ENCODE peak calls at places on chromosomes 7 and 10, in five cellular contexts. N is aorta, Q is fibroblast of the aortic adventitia, F is AG04449, E is HAP-1. A is an unnamed sample.

GRCh38 chr10:64733980-64734379 is 1212.8 kb downstream of the REEP3 start:
- DNase-seq in Q (no peak), F (no peak), E (no peak), N (no peak), A (no peak)

GRCh38 chr7:74289660-74290589 is 718 bp downstream of the CLIP2 start:
- DNase-seq in Q (peak), F (no peak), E (no peak), N (peak), A (no peak)

GRCh38 chr7:138435231-138435919 is 24.7 kb upstream of the TRIM24 start:
- DNase-seq in F (no peak), Q (no peak), E (no peak), N (no peak), A (no peak)

GRCh38 chr10:14371616-14372015 is 40.9 kb upstream of the FRMD4A start:
- DNase-seq in N (no peak), Q (no peak), F (no peak), E (no peak), A (no peak)

GRCh38 chr10:133318494-133319127 is 9.9 kb downstream of the ZNF511 start:
- DNase-seq in F (no peak), Q (peak), E (peak), N (peak), A (no peak)

GRCh38 chr7:5766321-5766761 is 15.1 kb downstream of the RNF216 start:
- DNase-seq in Q (peak), N (no peak), F (peak), E (no peak), A (no peak)

GRCh38 chr7:159239028-159239427 is 94.4 kb upstream of the VIPR2 start:
- DNase-seq in F (no peak), N (no peak), E (no peak), Q (no peak), A (no peak)

GRCh38 chr10:127939786-127940330 is 33.0 kb downstream of the PTPRE start:
- DNase-seq in Q (no peak), F (no peak), E (no peak), N (no peak), A (no peak)

GRCh38 chr7:28355553-28356319 is 56.6 kb upstream of the CREB5 start:
- DNase-seq in Q (no peak), F (no peak), E (peak), N (no peak), A (no peak)

GRCh38 chr10:59913547-59914237 is 7.3 kb upstream of the CCDC6 start:
- DNase-seq in Q (no peak), N (no peak), F (no peak), E (no peak), A (no peak)

GRCh38 chr10:112140110-112140755 is 43.3 kb downstream of the GPAM start:
- DNase-seq in Q (peak), F (no peak), N (peak), E (peak), A (peak)

GRCh38 chr7:142301299-142301698 is 43.4 kb upstream of the PRSS58 start:
- DNase-seq in E (no peak), N (no peak), F (no peak), Q (no peak), A (no peak)

GRCh38 chr10:24821986-24822385 is 98.3 kb upstream of the ARHGAP21 start:
- DNase-seq in E (no peak), N (no peak), F (no peak), Q (peak), A (peak)

GRCh38 chr7:10802526-10802925 is 171.1 kb upstream of the PHF14 start:
- DNase-seq in E (no peak), N (no peak), Q (no peak), F (no peak), A (peak)

GRCh38 chr7:74478671-74479065 is 25.0 kb downstream of the GTF2IRD1 start:
- DNase-seq in Q (no peak), F (no peak), E (no peak), N (no peak), A (no peak)

DNA sequence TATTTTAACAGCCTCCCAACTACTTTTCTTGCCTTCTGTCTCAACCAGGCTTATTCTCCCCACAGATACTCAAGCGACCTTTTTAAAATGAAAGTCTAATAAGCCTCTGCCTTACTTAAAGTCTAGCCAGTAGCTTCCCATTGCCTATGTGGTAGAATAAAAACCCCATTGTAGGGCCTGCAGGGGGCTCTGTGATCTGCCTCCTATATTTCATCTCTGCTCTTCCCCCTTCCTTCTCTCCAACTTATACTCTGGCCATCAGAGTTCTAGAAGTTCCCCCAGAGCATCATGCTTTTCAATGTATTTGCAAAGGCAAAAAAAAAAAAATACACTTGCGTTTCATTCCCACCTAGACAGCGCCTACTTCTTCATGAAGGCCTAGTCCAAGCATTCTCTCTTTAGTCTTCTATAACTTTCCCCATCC is 167.7 kb upstream of the ADO start:
- DNase-seq in E (no peak), N (no peak), F (no peak), Q (no peak), A (no peak)
- H3K4me3 ChIP-seq in E (no peak), N (no peak), F (no peak), Q (no peak), A (no peak)

DNA sequence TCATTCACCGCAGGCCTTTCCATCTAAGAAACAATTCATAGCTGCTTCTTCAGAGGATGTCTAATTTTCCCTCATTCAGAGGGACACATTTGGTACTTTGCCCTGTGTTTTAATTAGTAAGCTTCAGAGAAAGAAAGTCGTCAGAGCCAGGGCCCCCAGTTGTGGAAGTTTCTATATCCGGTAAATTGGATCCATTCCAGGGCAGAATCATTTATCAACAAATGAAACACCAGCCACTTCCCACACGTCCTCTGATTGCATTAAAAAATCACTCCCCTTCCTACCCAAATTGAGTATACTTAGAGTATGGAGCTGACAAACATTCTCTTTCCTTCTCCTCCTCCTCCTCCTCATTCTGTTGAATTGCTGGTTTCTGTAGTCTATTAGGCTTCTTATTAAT is 205.7 kb upstream of the HDAC9 start:
- DNase-seq in Q (no peak), N (no peak), F (no peak), E (no peak), A (no peak)
- H3K4me3 ChIP-seq in Q (no peak), N (no peak), F (no peak), E (no peak), A (no peak)

DNA sequence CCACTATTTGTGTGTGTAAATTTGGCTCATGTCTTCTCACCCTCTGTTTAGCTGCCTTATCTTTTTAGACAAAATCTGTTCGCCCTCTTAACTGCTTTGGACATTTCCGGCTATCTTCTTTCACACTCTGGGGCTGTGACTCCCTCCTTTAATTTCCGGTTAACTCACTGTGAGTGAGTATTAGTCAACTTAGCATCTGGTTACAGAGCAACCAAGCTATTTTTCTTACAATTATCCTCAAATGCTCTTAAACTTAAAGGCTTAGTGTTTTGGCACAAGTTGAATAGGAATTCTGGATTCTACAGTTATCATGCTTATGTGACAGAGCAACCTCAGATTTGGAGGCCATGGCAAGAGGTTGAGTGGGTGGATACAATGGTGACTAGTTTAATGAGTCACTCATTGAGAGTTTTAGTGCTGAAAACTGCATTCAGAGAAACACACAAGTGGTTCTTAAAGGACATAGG is 177.6 kb upstream of the SEMA3A start:
- DNase-seq in E (no peak), F (peak), N (no peak), Q (peak), A (peak)
- H3K4me3 ChIP-seq in E (no peak), F (no peak), N (no peak), Q (no peak), A (no peak)

GRCh38 chr10:35608317-35608672 is 3.2 kb downstream of the GJD4 start:
- DNase-seq in N (no peak), Q (no peak), F (no peak), E (no peak), A (no peak)
- H3K4me3 ChIP-seq in N (no peak), Q (no peak), F (no peak), E (no peak), A (peak)

DNA sequence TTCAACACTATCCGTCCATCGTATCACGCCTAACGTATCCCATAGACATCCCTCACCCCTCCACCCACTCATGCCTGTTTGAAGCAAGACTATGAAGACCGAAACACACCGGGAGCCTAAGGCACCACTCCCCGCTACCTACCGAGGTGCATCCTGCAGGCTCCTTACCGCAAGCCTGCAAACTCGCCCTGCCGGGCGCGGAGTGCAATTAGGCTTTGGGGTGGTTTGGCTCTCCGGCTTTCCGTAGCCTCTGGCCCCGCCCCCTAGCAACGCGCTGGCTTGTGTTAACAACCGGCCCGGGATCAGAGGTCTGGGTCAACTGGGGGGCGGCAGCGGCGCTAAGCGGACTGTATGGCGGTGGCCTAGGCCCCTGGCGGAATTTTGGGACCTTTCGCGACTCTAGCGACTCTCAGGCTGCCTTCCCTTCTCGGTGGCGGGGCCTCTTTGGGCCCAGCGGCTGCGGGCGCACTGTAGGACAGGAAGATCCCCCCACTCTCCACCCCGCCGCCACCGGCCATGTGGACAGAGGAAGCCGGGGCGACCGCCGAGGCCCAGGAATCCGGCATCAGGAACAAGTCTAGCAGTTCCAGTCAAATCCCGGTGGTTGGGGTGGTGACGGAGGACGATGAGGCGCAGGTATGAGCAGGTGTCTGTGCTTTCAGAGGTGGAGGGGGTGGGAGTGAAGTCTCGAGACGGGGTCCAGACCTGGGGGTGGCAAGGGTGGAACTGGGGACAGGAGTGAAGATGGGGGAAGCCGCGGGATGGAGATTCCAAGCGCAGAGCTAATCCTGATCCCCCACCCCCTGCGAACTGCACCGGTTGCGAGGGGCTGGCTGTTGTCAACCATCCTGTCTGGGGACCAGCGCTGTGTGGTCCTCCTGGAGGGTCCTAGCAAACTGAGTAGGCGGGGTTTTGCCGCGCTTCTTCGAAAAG is at the start of gene CFAP69:
- DNase-seq in Q (peak), F (no peak), N (peak), E (peak), A (peak)
- H3K4me3 ChIP-seq in Q (peak), F (peak), N (peak), E (peak), A (peak)

DNA sequence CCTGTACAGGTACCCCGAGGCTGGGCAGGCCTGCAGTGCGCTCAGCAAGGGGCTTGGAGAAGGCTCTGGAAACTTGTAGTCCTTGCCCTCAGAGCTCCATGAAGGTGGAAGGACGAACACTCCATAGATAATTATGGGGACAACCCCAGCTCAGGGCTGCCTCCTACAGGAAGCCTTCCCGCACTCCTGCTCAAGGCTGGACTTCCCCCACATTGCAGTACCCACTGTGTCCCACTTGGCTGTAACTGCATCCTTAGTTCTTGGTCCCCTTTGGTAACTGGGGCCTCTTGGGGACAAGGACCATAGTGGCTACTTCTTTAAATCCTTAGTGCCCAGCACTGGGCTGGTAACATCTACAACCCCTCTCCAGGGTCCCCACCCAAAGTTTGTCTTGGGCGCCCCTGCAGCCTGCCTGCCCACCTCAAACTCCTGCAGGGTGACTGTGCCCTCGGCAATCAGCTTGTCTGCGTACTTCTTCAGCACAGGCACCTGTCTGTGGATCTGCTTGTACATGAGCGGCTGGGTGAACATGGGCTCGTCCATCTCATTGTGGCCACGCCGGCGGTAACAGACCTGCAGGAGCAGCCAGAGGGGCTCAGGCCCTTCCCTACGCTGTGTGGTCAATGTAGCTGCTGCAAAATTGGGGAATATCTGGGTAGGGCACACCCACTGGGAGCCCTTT is 17.1 kb downstream of the OGDHL start:
- DNase-seq in Q (no peak), E (no peak), N (no peak), F (no peak), A (no peak)
- H3K4me3 ChIP-seq in Q (no peak), E (no peak), N (no peak), F (no peak), A (no peak)

GRCh38 chr7:41698114-41698513 is 4.8 kb downstream of the INHBA start:
- DNase-seq in Q (peak), N (no peak), F (no peak), E (no peak), A (no peak)
- H3K4me3 ChIP-seq in Q (peak), N (peak), F (peak), E (no peak), A (peak)